ENCODE peak calls at places on chromosome 14, in six cellular contexts. One of them, this sample, is unnamed.

GRCh38 chr14:90453401-90453951 is 56.6 kb downstream of the CALM1 start:
- DNase-seq in adrenal gland: peak; percentile 37
- DNase-seq in suprapubic skin: no peak
- DNase-seq in Jurkat, Clone E6-1: no peak
- DNase-seq in coronary artery: no peak
- DNase-seq in cardiac fibroblast: peak; percentile 38
- DNase-seq in this sample: no peak

GRCh38 chr14:94574336-94574735 is 6.9 kb upstream of the SERPINA5 start:
- DNase-seq in adrenal gland: no peak
- DNase-seq in suprapubic skin: no peak
- DNase-seq in Jurkat, Clone E6-1: no peak
- DNase-seq in coronary artery: peak; percentile 24
- DNase-seq in cardiac fibroblast: no peak
- DNase-seq in this sample: no peak

GRCh38 chr14:80095623-80096022 is 115.7 kb downstream of the DIO2 start:
- DNase-seq in adrenal gland: no peak
- DNase-seq in suprapubic skin: no peak
- DNase-seq in Jurkat, Clone E6-1: no peak
- DNase-seq in coronary artery: no peak
- DNase-seq in cardiac fibroblast: no peak
- DNase-seq in this sample: no peak

GRCh38 chr14:95477411-95478089 is 38.9 kb downstream of the SYNE3 start:
- DNase-seq in adrenal gland: no peak
- DNase-seq in suprapubic skin: no peak
- DNase-seq in Jurkat, Clone E6-1: no peak
- DNase-seq in coronary artery: no peak
- DNase-seq in cardiac fibroblast: no peak
- DNase-seq in this sample: no peak

GRCh38 chr14:90979451-90979850 is 81.0 kb downstream of the RPS6KA5 start:
- DNase-seq in adrenal gland: no peak
- DNase-seq in suprapubic skin: no peak
- DNase-seq in Jurkat, Clone E6-1: no peak
- DNase-seq in coronary artery: no peak
- DNase-seq in cardiac fibroblast: no peak
- DNase-seq in this sample: no peak

GRCh38 chr14:59093889-59094288 is 94.6 kb upstream of the DAAM1 start:
- DNase-seq in adrenal gland: no peak
- DNase-seq in suprapubic skin: no peak
- DNase-seq in Jurkat, Clone E6-1: no peak
- DNase-seq in coronary artery: no peak
- DNase-seq in cardiac fibroblast: no peak
- DNase-seq in this sample: no peak

GRCh38 chr14:95514131-95515079 is 2.0 kb downstream of the SYNE3 start:
- DNase-seq in adrenal gland: peak; percentile 22
- DNase-seq in suprapubic skin: peak; percentile 76
- DNase-seq in Jurkat, Clone E6-1: no peak
- DNase-seq in coronary artery: peak; percentile 72
- DNase-seq in cardiac fibroblast: no peak
- DNase-seq in this sample: no peak

GRCh38 chr14:41605550-41606248 is 977 bp upstream of the LRFN5 start:
- DNase-seq in adrenal gland: peak; percentile 56
- DNase-seq in suprapubic skin: no peak
- DNase-seq in Jurkat, Clone E6-1: no peak
- DNase-seq in coronary artery: no peak
- DNase-seq in cardiac fibroblast: peak; percentile 67
- DNase-seq in this sample: no peak

GRCh38 chr14:60090864-60091519 is 731 bp upstream of the PCNX4 start:
- DNase-seq in adrenal gland: peak; percentile 68
- DNase-seq in suprapubic skin: no peak
- DNase-seq in Jurkat, Clone E6-1: peak; percentile 37
- DNase-seq in coronary artery: peak; percentile 79
- DNase-seq in cardiac fibroblast: peak; percentile 91
- DNase-seq in this sample: peak; percentile 61

GRCh38 chr14:87001333-87001732 is 991.6 kb downstream of the GALC start:
- DNase-seq in adrenal gland: no peak
- DNase-seq in suprapubic skin: no peak
- DNase-seq in Jurkat, Clone E6-1: no peak
- DNase-seq in coronary artery: no peak
- DNase-seq in cardiac fibroblast: no peak
- DNase-seq in this sample: no peak

GRCh38 chr14:64549016-64549415 is 745 bp upstream of the PPP1R36 start:
- DNase-seq in adrenal gland: no peak
- DNase-seq in suprapubic skin: no peak
- DNase-seq in Jurkat, Clone E6-1: no peak
- DNase-seq in coronary artery: no peak
- DNase-seq in cardiac fibroblast: no peak
- DNase-seq in this sample: no peak
- H3K4me3 ChIP-seq in adrenal gland: no peak overlapping the region
- H3K4me3 ChIP-seq in suprapubic skin: no peak overlapping the region
- H3K4me3 ChIP-seq in Jurkat, Clone E6-1: no peak overlapping the region
- H3K4me3 ChIP-seq in coronary artery: no peak overlapping the region
- H3K4me3 ChIP-seq in cardiac fibroblast: no peak overlapping the region
- H3K4me3 ChIP-seq in this sample: no peak overlapping the region

GRCh38 chr14:22821193-22822016 is 6.2 kb upstream of the SLC7A7 start:
- DNase-seq in adrenal gland: no peak
- DNase-seq in suprapubic skin: no peak
- DNase-seq in Jurkat, Clone E6-1: no peak
- DNase-seq in coronary artery: no peak
- DNase-seq in cardiac fibroblast: no peak
- DNase-seq in this sample: no peak

GRCh38 chr14:22822017-22822618 is 6.9 kb upstream of the SLC7A7 start:
- DNase-seq in adrenal gland: no peak
- DNase-seq in suprapubic skin: peak; percentile 77
- DNase-seq in Jurkat, Clone E6-1: no peak
- DNase-seq in coronary artery: no peak
- DNase-seq in cardiac fibroblast: no peak
- DNase-seq in this sample: no peak

GRCh38 chr14:22822619-22823551 is 6.8 kb upstream of the MRPL52 start:
- DNase-seq in adrenal gland: peak; percentile 76
- DNase-seq in suprapubic skin: peak; percentile 90
- DNase-seq in Jurkat, Clone E6-1: peak; percentile 53
- DNase-seq in coronary artery: peak; percentile 88
- DNase-seq in cardiac fibroblast: peak; percentile 95
- DNase-seq in this sample: peak; percentile 83

GRCh38 chr14:22820731-22821130 is 5.5 kb upstream of the SLC7A7 start:
- DNase-seq in adrenal gland: no peak
- DNase-seq in suprapubic skin: no peak
- DNase-seq in Jurkat, Clone E6-1: no peak
- DNase-seq in coronary artery: no peak
- DNase-seq in cardiac fibroblast: no peak
- DNase-seq in this sample: no peak

DNA sequence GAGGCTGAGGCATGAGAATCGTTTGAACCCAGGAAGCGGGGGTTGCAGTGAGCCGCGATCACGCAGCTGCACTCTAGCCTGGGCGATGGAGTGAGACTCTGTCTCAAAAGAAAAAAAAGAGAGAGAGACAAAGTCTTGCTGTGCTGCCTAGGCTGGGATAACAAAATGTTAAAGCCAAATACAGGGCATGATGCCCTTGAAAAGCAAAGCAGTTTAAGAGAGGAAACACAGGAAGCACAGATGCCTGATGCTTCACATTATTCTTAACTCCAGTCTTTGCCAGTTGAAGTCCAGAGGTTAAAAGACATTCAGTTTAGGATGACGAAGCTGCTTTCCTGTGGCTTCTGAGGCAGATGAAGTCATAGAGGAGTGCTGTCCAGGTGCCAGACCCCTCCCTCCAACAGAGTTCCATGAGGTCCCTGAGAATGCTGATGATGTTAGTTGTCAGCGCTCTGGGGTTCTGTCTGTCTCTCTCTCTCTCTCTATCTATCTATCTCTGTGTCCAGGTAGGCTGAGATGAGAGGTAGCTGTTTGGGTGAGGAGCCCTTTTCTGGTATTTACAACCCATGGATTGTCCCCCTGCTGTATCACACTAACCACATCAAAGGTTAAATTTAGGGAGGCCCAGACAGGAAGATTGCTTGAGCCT is 4.9 kb upstream of the MRPL52 start:
- DNase-seq in adrenal gland: no peak
- DNase-seq in suprapubic skin: no peak
- DNase-seq in Jurkat, Clone E6-1: peak; percentile 74
- DNase-seq in coronary artery: no peak
- DNase-seq in cardiac fibroblast: peak; percentile 94
- DNase-seq in this sample: peak; percentile 41
- H3K4me3 ChIP-seq in adrenal gland: no peak overlapping the region
- H3K4me3 ChIP-seq in suprapubic skin: no peak overlapping the region
- H3K4me3 ChIP-seq in Jurkat, Clone E6-1: peak overlapping the region; percentile 27
- H3K4me3 ChIP-seq in coronary artery: no peak overlapping the region
- H3K4me3 ChIP-seq in cardiac fibroblast: no peak overlapping the region
- H3K4me3 ChIP-seq in this sample: no peak overlapping the region

GRCh38 chr14:77087631-77088030 is 10.4 kb upstream of the CIPC start:
- DNase-seq in adrenal gland: no peak
- DNase-seq in suprapubic skin: no peak
- DNase-seq in Jurkat, Clone E6-1: no peak
- DNase-seq in coronary artery: no peak
- DNase-seq in cardiac fibroblast: no peak
- DNase-seq in this sample: no peak

GRCh38 chr14:77086951-77087350 is 11.1 kb upstream of the CIPC start:
- DNase-seq in adrenal gland: no peak
- DNase-seq in suprapubic skin: no peak
- DNase-seq in Jurkat, Clone E6-1: no peak
- DNase-seq in coronary artery: no peak
- DNase-seq in cardiac fibroblast: peak; percentile 19
- DNase-seq in this sample: no peak

GRCh38 chr14:77086017-77086727 is 11.9 kb upstream of the CIPC start:
- DNase-seq in adrenal gland: no peak
- DNase-seq in suprapubic skin: no peak
- DNase-seq in Jurkat, Clone E6-1: no peak
- DNase-seq in coronary artery: no peak
- DNase-seq in cardiac fibroblast: peak; percentile 53
- DNase-seq in this sample: peak; percentile 73

GRCh38 chr14:77088219-77088618 is 9.8 kb upstream of the CIPC start:
- DNase-seq in adrenal gland: no peak
- DNase-seq in suprapubic skin: no peak
- DNase-seq in Jurkat, Clone E6-1: no peak
- DNase-seq in coronary artery: no peak
- DNase-seq in cardiac fibroblast: no peak
- DNase-seq in this sample: no peak

GRCh38 chr14:77088645-77089044 is 9.4 kb upstream of the CIPC start:
- DNase-seq in adrenal gland: no peak
- DNase-seq in suprapubic skin: no peak
- DNase-seq in Jurkat, Clone E6-1: no peak
- DNase-seq in coronary artery: no peak
- DNase-seq in cardiac fibroblast: no peak
- DNase-seq in this sample: no peak
- H3K4me3 ChIP-seq in adrenal gland: no peak overlapping the region
- H3K4me3 ChIP-seq in suprapubic skin: no peak overlapping the region
- H3K4me3 ChIP-seq in Jurkat, Clone E6-1: no peak overlapping the region
- H3K4me3 ChIP-seq in coronary artery: no peak overlapping the region
- H3K4me3 ChIP-seq in cardiac fibroblast: no peak overlapping the region
- H3K4me3 ChIP-seq in this sample: no peak overlapping the region

DNA sequence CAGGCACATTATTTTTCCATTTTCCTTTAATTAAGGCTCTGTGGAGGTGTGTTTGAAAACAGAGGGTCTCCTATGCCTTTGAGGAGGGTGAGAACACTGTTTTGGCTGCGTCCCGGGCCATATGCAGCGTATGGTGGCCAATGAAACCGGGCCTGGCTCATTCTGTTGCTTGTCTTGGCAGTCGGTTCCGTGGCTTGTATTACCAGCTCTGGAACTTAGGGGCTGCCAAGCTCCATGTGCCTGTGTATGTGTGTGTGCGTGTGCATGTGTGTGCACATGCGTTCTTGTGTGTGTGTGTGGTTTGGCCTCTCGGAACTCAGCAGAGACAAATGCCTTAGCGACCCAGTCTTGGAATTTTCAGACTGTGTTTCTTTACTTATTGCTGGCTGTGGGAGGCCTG is 2.7 kb downstream of the JDP2 start:
- DNase-seq in adrenal gland: no peak
- DNase-seq in suprapubic skin: no peak
- DNase-seq in Jurkat, Clone E6-1: no peak
- DNase-seq in coronary artery: peak; percentile 72
- DNase-seq in cardiac fibroblast: peak; percentile 75
- DNase-seq in this sample: no peak
- H3K4me3 ChIP-seq in adrenal gland: no peak overlapping the region
- H3K4me3 ChIP-seq in suprapubic skin: peak overlapping the region; percentile 81
- H3K4me3 ChIP-seq in Jurkat, Clone E6-1: no peak overlapping the region
- H3K4me3 ChIP-seq in coronary artery: peak overlapping the region; percentile 89
- H3K4me3 ChIP-seq in cardiac fibroblast: no peak overlapping the region
- H3K4me3 ChIP-seq in this sample: no peak overlapping the region

DNA sequence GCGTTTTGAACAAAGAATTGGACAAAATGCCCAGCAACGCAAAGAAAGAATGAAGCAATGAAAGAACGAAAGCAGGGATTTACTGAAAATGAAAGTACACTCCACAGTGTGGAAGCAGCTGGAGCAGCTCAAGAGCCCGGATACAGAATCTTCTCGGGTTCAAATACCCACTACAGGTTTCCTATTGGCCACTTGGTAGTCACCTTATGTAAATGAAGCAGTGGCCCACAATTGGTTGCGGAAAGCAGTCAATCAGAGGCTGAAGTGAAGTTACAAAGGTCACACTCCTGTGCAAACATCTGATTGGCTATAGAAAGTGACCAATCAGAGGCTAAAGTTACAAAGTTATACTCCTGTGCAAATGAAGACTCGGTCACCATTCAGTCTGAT is 15.0 kb upstream of the PPP1R13B start:
- DNase-seq in adrenal gland: no peak
- DNase-seq in suprapubic skin: no peak
- DNase-seq in Jurkat, Clone E6-1: peak; percentile 58
- DNase-seq in coronary artery: no peak
- DNase-seq in cardiac fibroblast: peak; percentile 31
- DNase-seq in this sample: peak; percentile 40
- H3K4me3 ChIP-seq in adrenal gland: no peak overlapping the region
- H3K4me3 ChIP-seq in suprapubic skin: no peak overlapping the region
- H3K4me3 ChIP-seq in Jurkat, Clone E6-1: no peak overlapping the region
- H3K4me3 ChIP-seq in coronary artery: no peak overlapping the region
- H3K4me3 ChIP-seq in cardiac fibroblast: no peak overlapping the region
- H3K4me3 ChIP-seq in this sample: no peak overlapping the region

DNA sequence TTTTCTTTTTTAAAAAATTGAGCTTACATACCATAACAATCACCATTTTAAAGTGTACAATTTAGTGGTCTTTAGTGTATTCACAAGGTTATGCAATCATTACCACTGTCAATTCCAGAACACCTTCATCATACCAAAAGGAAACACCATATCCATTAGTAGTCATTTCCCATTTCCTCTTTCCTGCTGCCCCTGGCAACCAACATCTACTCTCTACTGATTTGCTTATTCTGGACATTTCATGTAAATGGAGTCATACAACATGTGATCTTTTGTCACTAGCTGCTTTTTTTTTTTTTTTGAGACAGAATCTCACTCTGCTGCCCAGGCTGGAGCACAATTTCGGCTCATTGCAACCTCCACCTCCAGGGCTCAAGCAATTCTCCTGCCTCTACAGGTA is 66.8 kb upstream of the CFL2 start:
- DNase-seq in adrenal gland: no peak
- DNase-seq in suprapubic skin: no peak
- DNase-seq in Jurkat, Clone E6-1: no peak
- DNase-seq in coronary artery: no peak
- DNase-seq in cardiac fibroblast: peak; percentile 86
- DNase-seq in this sample: peak; percentile 6
- H3K4me3 ChIP-seq in adrenal gland: no peak overlapping the region
- H3K4me3 ChIP-seq in suprapubic skin: no peak overlapping the region
- H3K4me3 ChIP-seq in Jurkat, Clone E6-1: no peak overlapping the region
- H3K4me3 ChIP-seq in coronary artery: no peak overlapping the region
- H3K4me3 ChIP-seq in cardiac fibroblast: peak overlapping the region; percentile 2
- H3K4me3 ChIP-seq in this sample: no peak overlapping the region